ENCODE peak calls at places on chromosomes 2 and 18, in four cellular contexts. G is AG04449, F is A549, B is brain microvascular endothelial cell. N is an unnamed sample.

GRCh38 chr2:138777996-138778395 is 2.2 kb downstream of the NXPH2 start:
- DNase-seq in G (no peak), F (no peak), B (peak), N (peak)

GRCh38 chr2:9990735-9991134 is 39.2 kb downstream of the GRHL1 start:
- DNase-seq in G (no peak), F (no peak), B (no peak), N (no peak)

GRCh38 chr2:139177041-139177440 is 396.9 kb upstream of the NXPH2 start:
- DNase-seq in G (no peak), F (no peak), B (no peak), N (no peak)

GRCh38 chr2:7709907-7710306 is 792.7 kb downstream of the RNF144A start:
- DNase-seq in G (no peak), F (no peak), B (no peak), N (no peak)

GRCh38 chr18:26865557-26865956 is at the start of gene AQP4:
- DNase-seq in G (no peak), F (no peak), B (no peak), N (no peak)

GRCh38 chr2:94870392-94871225 is 621 bp upstream of the TEKT4 start:
- DNase-seq in G (no peak), F (no peak), B (no peak), N (no peak)

GRCh38 chr2:224518806-224519580 is 66.2 kb downstream of the CUL3 start:
- DNase-seq in G (peak), F (no peak), B (peak), N (no peak)

GRCh38 chr2:74149570-74150319 is 2.0 kb upstream of the BOLA3 start:
- DNase-seq in G (no peak), F (no peak), B (no peak), N (no peak)

GRCh38 chr2:231883468-231883881 is 42.7 kb downstream of the NPPC start:
- DNase-seq in G (no peak), F (no peak), B (no peak), N (no peak)

GRCh38 chr2:104867351-104868080 is 13.6 kb downstream of the POU3F3 start:
- DNase-seq in G (no peak), F (no peak), B (no peak), N (no peak)

GRCh38 chr2:65033178-65033577 is 23.0 kb upstream of the CEP68 start:
- DNase-seq in G (no peak), F (peak), B (no peak), N (no peak)
- TF ChIP-seq CTCF in G (no peak), F (peak), B (no peak), N (peak)

GRCh38 chr2:242088471-242089212 is 219.1 kb downstream of the RTP5 start:
- DNase-seq in G (peak), F (peak), B (peak), N (no peak)
- H3K4me3 ChIP-seq in G (peak), F (peak), B (peak), N (peak)

GRCh38 chr2:63124209-63124608 is 73.6 kb downstream of the OTX1 start:
- DNase-seq in G (no peak), F (no peak), B (no peak), N (no peak)

GRCh38 chr2:63124850-63125249 is 74.2 kb downstream of the OTX1 start:
- DNase-seq in G (no peak), F (no peak), B (no peak), N (no peak)

GRCh38 chr2:63122921-63123320 is 72.3 kb downstream of the OTX1 start:
- DNase-seq in G (no peak), F (no peak), B (no peak), N (no peak)

DNA sequence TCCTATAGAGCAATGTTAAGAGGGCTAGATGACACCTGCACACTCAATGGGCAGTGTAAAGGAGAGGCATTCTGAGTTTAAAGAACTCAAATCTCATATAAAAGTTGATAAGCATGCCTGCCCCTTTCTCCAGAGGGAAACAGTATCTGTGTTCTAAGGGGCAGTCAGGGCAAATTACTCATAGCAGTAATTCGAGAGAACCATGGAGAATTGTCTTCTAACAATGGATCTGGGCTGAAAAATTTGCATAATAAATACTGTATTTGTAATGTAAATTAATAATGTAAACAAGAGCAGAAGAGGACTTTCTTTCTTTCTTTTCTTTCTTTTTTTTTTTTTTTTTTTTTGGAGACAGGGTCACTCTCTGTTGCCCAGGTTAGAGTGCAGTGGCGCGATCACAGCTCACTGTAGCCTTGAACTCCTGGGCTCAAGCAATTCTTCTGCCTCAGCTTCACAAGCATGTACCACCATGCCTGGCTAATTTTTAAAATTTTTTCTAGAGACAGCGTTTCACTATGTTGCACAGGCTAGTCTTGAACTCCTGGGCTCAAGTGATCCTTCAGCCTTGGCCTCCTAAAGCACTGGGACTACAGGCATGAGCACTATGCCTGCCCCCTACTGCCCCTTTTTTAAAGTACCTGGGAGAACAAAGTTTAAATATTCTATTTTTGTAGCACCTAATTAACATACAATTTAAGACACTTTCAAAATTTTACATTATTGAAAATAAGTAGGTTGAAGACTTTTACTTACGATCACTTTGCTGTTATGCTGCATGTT is 70.6 kb downstream of the OTX1 start:
- DNase-seq in G (no peak), F (no peak), B (no peak), N (no peak)
- TF ChIP-seq CTCF in G (no peak), F (no peak), B (no peak), N (no peak)

DNA sequence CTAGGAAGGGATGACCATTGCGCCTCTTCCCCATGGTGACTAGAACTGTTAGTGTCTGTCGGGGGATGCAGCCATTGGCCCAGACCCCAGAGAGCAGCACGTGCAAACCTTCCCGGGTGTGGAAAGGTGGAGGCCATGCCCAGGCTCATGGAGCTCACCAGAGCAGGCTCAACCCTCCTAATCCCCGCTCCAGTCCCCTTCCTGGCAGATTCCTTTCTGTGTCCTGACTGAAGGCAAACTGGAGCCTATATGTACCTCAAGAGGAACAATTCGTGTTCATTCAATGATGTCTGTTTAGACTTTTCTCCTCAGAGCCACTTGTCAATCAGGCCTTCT is 94.4 kb downstream of the RHOB start:
- DNase-seq in G (no peak), F (no peak), B (no peak), N (no peak)
- H3K4me3 ChIP-seq in G (no peak), F (no peak), B (no peak), N (no peak)

DNA sequence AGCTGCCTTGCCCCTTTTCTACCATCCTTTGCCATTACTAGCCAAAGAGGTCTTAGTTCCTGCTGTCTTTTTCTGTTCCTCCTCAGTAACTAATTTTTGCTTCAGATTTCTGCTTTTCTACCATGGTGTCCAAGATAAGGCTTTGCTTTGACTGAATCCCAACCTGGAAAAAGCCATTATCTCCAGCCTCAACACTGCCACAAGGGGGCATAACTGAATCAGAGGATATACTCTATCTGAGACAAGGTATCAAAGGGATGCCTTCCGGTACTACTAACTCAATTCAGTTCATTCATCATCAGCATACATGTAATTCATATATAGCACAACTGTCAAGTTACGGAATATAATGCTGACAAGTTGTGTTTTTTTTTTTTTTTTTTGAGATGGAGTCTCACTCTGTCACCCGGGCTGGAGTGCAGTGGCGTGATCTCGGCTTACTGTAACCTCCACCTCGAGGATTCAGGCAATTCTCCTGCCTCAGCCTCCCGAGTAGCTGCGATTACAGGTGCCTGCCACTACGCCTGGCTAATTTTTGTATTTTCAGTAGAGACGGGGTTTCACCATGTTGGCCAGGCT is 11.4 kb downstream of the OSGEPL1 start:
- DNase-seq in G (no peak), F (peak), B (peak), N (no peak)
- TF ChIP-seq CTCF in G (peak), F (peak), B (peak), N (peak)